ENCODE peak calls at places on chromosome 20, in five cellular contexts. One of them, this sample, is unnamed.

GRCh38 chr20:43590036-43590391 is 723 bp upstream of the IFT52 start:
- DNase-seq in AG10803: no peak
- DNase-seq in Right ventricle myocardium superior: no peak
- DNase-seq in HL-60: peak
- DNase-seq in sigmoid colon: peak
- DNase-seq in this sample: no peak

GRCh38 chr20:43731927-43732326 is 5.1 kb upstream of the GTSF1L start:
- DNase-seq in AG10803: no peak
- DNase-seq in Right ventricle myocardium superior: no peak
- DNase-seq in HL-60: no peak
- DNase-seq in sigmoid colon: no peak
- DNase-seq in this sample: no peak

GRCh38 chr20:35328689-35329088 is 36.5 kb upstream of the FAM83C start:
- DNase-seq in AG10803: no peak
- DNase-seq in Right ventricle myocardium superior: no peak
- DNase-seq in HL-60: no peak
- DNase-seq in sigmoid colon: no peak
- DNase-seq in this sample: no peak

GRCh38 chr20:21266191-21266536 is 37.0 kb upstream of the XRN2 start:
- DNase-seq in AG10803: no peak
- DNase-seq in Right ventricle myocardium superior: no peak
- DNase-seq in HL-60: no peak
- DNase-seq in sigmoid colon: no peak
- DNase-seq in this sample: no peak

GRCh38 chr20:57746832-57747404 is 37.1 kb upstream of the PMEPA1 start:
- DNase-seq in AG10803: no peak
- DNase-seq in Right ventricle myocardium superior: no peak
- DNase-seq in HL-60: no peak
- DNase-seq in sigmoid colon: peak
- DNase-seq in this sample: no peak

GRCh38 chr20:62636446-62636845 is 5.9 kb upstream of the SLCO4A1 start:
- DNase-seq in AG10803: no peak
- DNase-seq in Right ventricle myocardium superior: no peak
- DNase-seq in HL-60: no peak
- DNase-seq in sigmoid colon: no peak
- DNase-seq in this sample: no peak

GRCh38 chr20:23161244-23161875 is 75.2 kb upstream of the CD93 start:
- DNase-seq in AG10803: no peak
- DNase-seq in Right ventricle myocardium superior: no peak
- DNase-seq in HL-60: peak
- DNase-seq in sigmoid colon: peak
- DNase-seq in this sample: no peak

GRCh38 chr20:8997720-8998119 is 71.2 kb upstream of the PLCB4 start:
- DNase-seq in AG10803: no peak
- DNase-seq in Right ventricle myocardium superior: no peak
- DNase-seq in HL-60: no peak
- DNase-seq in sigmoid colon: no peak
- DNase-seq in this sample: no peak

GRCh38 chr20:50304883-50305635 is 114.4 kb downstream of the CEBPB start:
- DNase-seq in AG10803: peak
- DNase-seq in Right ventricle myocardium superior: peak
- DNase-seq in HL-60: no peak
- DNase-seq in sigmoid colon: peak
- DNase-seq in this sample: no peak

GRCh38 chr20:15759546-15760216 is 813.6 kb downstream of the KIF16B start:
- DNase-seq in AG10803: peak
- DNase-seq in Right ventricle myocardium superior: no peak
- DNase-seq in HL-60: no peak
- DNase-seq in sigmoid colon: no peak
- DNase-seq in this sample: no peak

GRCh38 chr20:49690899-49691620 is 22.6 kb downstream of the B4GALT5 start:
- DNase-seq in AG10803: no peak
- DNase-seq in Right ventricle myocardium superior: no peak
- DNase-seq in HL-60: no peak
- DNase-seq in sigmoid colon: no peak
- DNase-seq in this sample: peak

GRCh38 chr20:5078399-5078958 is 41.3 kb downstream of the PCNA start:
- DNase-seq in AG10803: peak
- DNase-seq in Right ventricle myocardium superior: peak
- DNase-seq in HL-60: peak
- DNase-seq in sigmoid colon: peak
- DNase-seq in this sample: no peak

GRCh38 chr20:33820362-33820761 is 9.2 kb downstream of the CHMP4B start:
- DNase-seq in AG10803: no peak
- DNase-seq in Right ventricle myocardium superior: no peak
- DNase-seq in HL-60: no peak
- DNase-seq in sigmoid colon: no peak
- DNase-seq in this sample: no peak

GRCh38 chr20:63173552-63174191 is 42.3 kb downstream of the YTHDF1 start:
- DNase-seq in AG10803: no peak
- DNase-seq in Right ventricle myocardium superior: no peak
- DNase-seq in HL-60: no peak
- DNase-seq in sigmoid colon: no peak
- DNase-seq in this sample: no peak

GRCh38 chr20:61560361-61560853 is 308.3 kb downstream of the CDH4 start:
- DNase-seq in AG10803: peak
- DNase-seq in Right ventricle myocardium superior: no peak
- DNase-seq in HL-60: no peak
- DNase-seq in sigmoid colon: no peak
- DNase-seq in this sample: no peak

GRCh38 chr20:45449528-45449927 is 20.0 kb upstream of the WFDC2 start:
- DNase-seq in AG10803: no peak
- DNase-seq in Right ventricle myocardium superior: no peak
- DNase-seq in HL-60: no peak
- DNase-seq in sigmoid colon: peak
- DNase-seq in this sample: no peak

GRCh38 chr20:63114006-63114692 is 101.8 kb downstream of the YTHDF1 start:
- DNase-seq in AG10803: no peak
- DNase-seq in Right ventricle myocardium superior: peak
- DNase-seq in HL-60: no peak
- DNase-seq in sigmoid colon: no peak
- DNase-seq in this sample: no peak

GRCh38 chr20:2707353-2708072 is 14.9 kb downstream of the EBF4 start:
- DNase-seq in AG10803: no peak
- DNase-seq in Right ventricle myocardium superior: no peak
- DNase-seq in HL-60: no peak
- DNase-seq in sigmoid colon: no peak
- DNase-seq in this sample: no peak

GRCh38 chr20:59017493-59018231 is 1.6 kb upstream of the TUBB1 start:
- DNase-seq in AG10803: no peak
- DNase-seq in Right ventricle myocardium superior: no peak
- DNase-seq in HL-60: no peak
- DNase-seq in sigmoid colon: peak
- DNase-seq in this sample: no peak

GRCh38 chr20:46268131-46268611 is 40.1 kb downstream of the CDH22 start:
- DNase-seq in AG10803: no peak
- DNase-seq in Right ventricle myocardium superior: no peak
- DNase-seq in HL-60: no peak
- DNase-seq in sigmoid colon: no peak
- DNase-seq in this sample: no peak

GRCh38 chr20:18414140-18414539 is 52.7 kb downstream of the DZANK1 start:
- DNase-seq in AG10803: no peak
- DNase-seq in Right ventricle myocardium superior: no peak
- DNase-seq in HL-60: no peak
- DNase-seq in sigmoid colon: no peak
- DNase-seq in this sample: no peak

GRCh38 chr20:63097336-63097831 is 90.6 kb upstream of the BHLHE23 start:
- DNase-seq in AG10803: no peak
- DNase-seq in Right ventricle myocardium superior: peak
- DNase-seq in HL-60: no peak
- DNase-seq in sigmoid colon: peak
- DNase-seq in this sample: no peak

This sample was measured in NCI-H226.